ENCODE peak calls at places on chromosomes 4 and X, in five cellular contexts. X is NCI-H1092 treated with DMSO at 0.1 percent for 48 hours, S is GDM1, V is tibial artery, Q is SJSA1. M is an unnamed sample.
A peak's percentile ranks its signal among the peaks of the same experiment; 100 is the strongest.

GRCh38 chr4:24470681-24471622 is 113.4 kb downstream of the DHX15 start:
- DNase-seq in S (no peak), Q (no peak), V (peak; percentile 66), X (no peak), M (no peak)

GRCh38 chr4:14834382-14834781 is 167.9 kb upstream of the CPEB2 start:
- DNase-seq in Q (no peak), X (no peak), V (no peak), S (no peak), M (no peak)

GRCh38 chr4:186104114-186104894 is at the start of gene FAM149A:
- DNase-seq in V (no peak), S (no peak), Q (no peak), X (peak; percentile 18), M (no peak)

GRCh38 chr4:109301691-109302365 is 630 bp downstream of the COL25A1 start:
- DNase-seq in S (no peak), X (no peak), Q (no peak), V (no peak), M (no peak)

GRCh38 chr4:100286601-100287000 is 96.3 kb upstream of the DDIT4L start:
- DNase-seq in S (no peak), V (no peak), Q (no peak), X (peak; percentile 17), M (no peak)

GRCh38 chr4:41632481-41633073 is 94.6 kb downstream of the LIMCH1 start:
- DNase-seq in Q (no peak), V (no peak), X (no peak), S (no peak), M (no peak)

GRCh38 chr4:24895461-24895860 is 17.4 kb downstream of the CCDC149 start:
- DNase-seq in V (no peak), X (no peak), Q (no peak), S (no peak), M (no peak)

GRCh38 chrX:15127010-15127409 is 142.9 kb downstream of the ASB9 start:
- DNase-seq in V (no peak), X (no peak), Q (no peak), S (no peak), M (no peak)

M was measured in brain pericyte.